ENCODE peak calls at places on chromosome 19, in eight cellular contexts. One of them, this sample, is unnamed.

GRCh38 chr19:12825259-12826131 is 8.9 kb downstream of the RTBDN start:
- DNase-seq in body of pancreas: no peak
- DNase-seq in cardiac fibroblast: peak; percentile 52
- DNase-seq in glutamatergic neuron: peak; percentile 81
- DNase-seq in neural crest cell: peak; percentile 68
- DNase-seq in progenitor cell of endocrine pancreas: peak; percentile 56
- DNase-seq in fibroblast of the aortic adventitia: no peak
- DNase-seq in lower leg skin: no peak
- DNase-seq in this sample: no peak

GRCh38 chr19:38199340-38199739 is 24.7 kb downstream of the DPF1 start:
- DNase-seq in body of pancreas: no peak
- DNase-seq in glutamatergic neuron: no peak
- DNase-seq in fibroblast of the aortic adventitia: no peak
- DNase-seq in neural crest cell: no peak
- DNase-seq in cardiac fibroblast: no peak
- DNase-seq in lower leg skin: no peak
- DNase-seq in progenitor cell of endocrine pancreas: no peak
- DNase-seq in this sample: no peak

GRCh38 chr19:14678199-14678598 is 3.6 kb upstream of the ADGRE3 start:
- DNase-seq in progenitor cell of endocrine pancreas: no peak
- DNase-seq in cardiac fibroblast: no peak
- DNase-seq in fibroblast of the aortic adventitia: no peak
- DNase-seq in neural crest cell: no peak
- DNase-seq in body of pancreas: no peak
- DNase-seq in lower leg skin: no peak
- DNase-seq in glutamatergic neuron: no peak
- DNase-seq in this sample: no peak

GRCh38 chr19:5680083-5680436 is 256 bp downstream of the MICOS13 start:
- DNase-seq in cardiac fibroblast: no peak
- DNase-seq in progenitor cell of endocrine pancreas: no peak
- DNase-seq in neural crest cell: no peak
- DNase-seq in body of pancreas: no peak
- DNase-seq in glutamatergic neuron: peak; percentile 51
- DNase-seq in lower leg skin: peak; percentile 92
- DNase-seq in fibroblast of the aortic adventitia: no peak
- DNase-seq in this sample: no peak

GRCh38 chr19:29287061-29287460 is 74.1 kb upstream of the UQCRFS1 start:
- DNase-seq in glutamatergic neuron: no peak
- DNase-seq in cardiac fibroblast: no peak
- DNase-seq in fibroblast of the aortic adventitia: no peak
- DNase-seq in body of pancreas: peak; percentile 43
- DNase-seq in neural crest cell: no peak
- DNase-seq in progenitor cell of endocrine pancreas: no peak
- DNase-seq in lower leg skin: peak; percentile 72
- DNase-seq in this sample: no peak

GRCh38 chr19:24101459-24102122 is 14.6 kb downstream of the ZNF254 start:
- DNase-seq in glutamatergic neuron: no peak
- DNase-seq in cardiac fibroblast: peak; percentile 23
- DNase-seq in neural crest cell: no peak
- DNase-seq in lower leg skin: no peak
- DNase-seq in body of pancreas: no peak
- DNase-seq in progenitor cell of endocrine pancreas: no peak
- DNase-seq in fibroblast of the aortic adventitia: no peak
- DNase-seq in this sample: no peak

GRCh38 chr19:48685583-48685982 is 10.2 kb upstream of the FUT2 start:
- DNase-seq in fibroblast of the aortic adventitia: no peak
- DNase-seq in lower leg skin: no peak
- DNase-seq in glutamatergic neuron: no peak
- DNase-seq in progenitor cell of endocrine pancreas: no peak
- DNase-seq in neural crest cell: no peak
- DNase-seq in body of pancreas: no peak
- DNase-seq in cardiac fibroblast: no peak
- DNase-seq in this sample: no peak

GRCh38 chr19:9597027-9597426 is 12.7 kb upstream of the ZNF121 start:
- DNase-seq in fibroblast of the aortic adventitia: peak; percentile 84
- DNase-seq in lower leg skin: no peak
- DNase-seq in body of pancreas: no peak
- DNase-seq in progenitor cell of endocrine pancreas: no peak
- DNase-seq in neural crest cell: no peak
- DNase-seq in glutamatergic neuron: no peak
- DNase-seq in cardiac fibroblast: peak; percentile 94
- DNase-seq in this sample: no peak

GRCh38 chr19:29510701-29511265 is 15.0 kb upstream of the VSTM2B start:
- DNase-seq in fibroblast of the aortic adventitia: no peak
- DNase-seq in body of pancreas: no peak
- DNase-seq in glutamatergic neuron: peak; percentile 5
- DNase-seq in neural crest cell: no peak
- DNase-seq in cardiac fibroblast: no peak
- DNase-seq in progenitor cell of endocrine pancreas: no peak
- DNase-seq in lower leg skin: no peak
- DNase-seq in this sample: peak; percentile 21

GRCh38 chr19:53991224-53992113 is at the start of gene CACNG6:
- DNase-seq in progenitor cell of endocrine pancreas: peak; percentile 62
- DNase-seq in lower leg skin: no peak
- DNase-seq in neural crest cell: peak; percentile 44
- DNase-seq in glutamatergic neuron: peak; percentile 54
- DNase-seq in fibroblast of the aortic adventitia: peak; percentile 49
- DNase-seq in body of pancreas: no peak
- DNase-seq in cardiac fibroblast: peak; percentile 41
- DNase-seq in this sample: no peak

GRCh38 chr19:3359850-3360493 is 6.4 kb upstream of the NFIC start:
- DNase-seq in fibroblast of the aortic adventitia: no peak
- DNase-seq in neural crest cell: no peak
- DNase-seq in progenitor cell of endocrine pancreas: no peak
- DNase-seq in body of pancreas: no peak
- DNase-seq in lower leg skin: no peak
- DNase-seq in cardiac fibroblast: no peak
- DNase-seq in glutamatergic neuron: no peak
- DNase-seq in this sample: no peak

GRCh38 chr19:30742981-30743380 is 370.8 kb downstream of the ZNF536 start:
- DNase-seq in lower leg skin: no peak
- DNase-seq in glutamatergic neuron: peak; percentile 61
- DNase-seq in neural crest cell: no peak
- DNase-seq in body of pancreas: no peak
- DNase-seq in cardiac fibroblast: no peak
- DNase-seq in progenitor cell of endocrine pancreas: no peak
- DNase-seq in fibroblast of the aortic adventitia: no peak
- DNase-seq in this sample: no peak

GRCh38 chr19:30924670-30925069 is 424.6 kb downstream of the TSHZ3 start:
- DNase-seq in fibroblast of the aortic adventitia: no peak
- DNase-seq in progenitor cell of endocrine pancreas: no peak
- DNase-seq in body of pancreas: no peak
- DNase-seq in glutamatergic neuron: no peak
- DNase-seq in lower leg skin: peak; percentile 60
- DNase-seq in neural crest cell: no peak
- DNase-seq in cardiac fibroblast: no peak
- DNase-seq in this sample: no peak

GRCh38 chr19:56119585-56119978 is 1.5 kb downstream of the ZNF787 start:
- DNase-seq in body of pancreas: peak; percentile 48
- DNase-seq in fibroblast of the aortic adventitia: peak; percentile 52
- DNase-seq in progenitor cell of endocrine pancreas: no peak
- DNase-seq in neural crest cell: no peak
- DNase-seq in cardiac fibroblast: peak; percentile 51
- DNase-seq in glutamatergic neuron: no peak
- DNase-seq in lower leg skin: peak; percentile 89
- DNase-seq in this sample: no peak

DNA sequence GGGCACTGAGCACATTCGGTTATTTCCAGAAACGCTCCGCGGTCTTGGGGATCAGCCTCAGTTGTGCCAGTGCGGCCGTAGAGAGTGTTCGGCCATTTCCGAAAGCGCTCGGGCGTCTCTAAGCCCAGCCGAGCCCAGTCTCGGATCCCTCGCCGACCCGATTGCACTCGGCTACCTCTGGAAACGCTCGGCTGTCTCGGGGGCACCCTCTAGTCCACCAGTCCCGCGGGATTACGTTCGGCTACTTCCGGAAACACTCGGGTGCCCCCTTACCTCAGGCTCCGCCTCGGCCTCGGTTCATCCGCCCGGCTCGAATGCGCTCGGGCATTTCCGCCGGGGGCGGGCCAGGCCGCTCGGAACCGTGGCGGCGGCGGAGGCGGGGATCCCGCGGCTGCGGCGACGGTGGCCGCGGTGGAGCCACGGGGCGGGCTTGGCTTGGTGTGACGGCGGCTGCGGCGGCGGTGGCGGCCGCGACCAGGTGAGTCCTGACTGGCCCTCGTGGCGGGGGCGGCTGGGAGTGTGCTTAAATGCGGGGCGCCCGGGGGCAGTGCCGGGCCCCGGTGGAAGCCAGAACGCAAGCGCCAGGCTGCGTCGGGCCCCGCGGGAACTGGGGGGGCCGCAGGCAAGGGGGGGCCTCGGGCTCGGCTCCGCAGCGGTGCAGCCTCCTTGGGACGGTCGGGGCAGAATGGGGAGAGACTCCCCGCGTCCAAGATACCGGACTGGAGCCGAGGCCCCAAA is at the start of gene PIK3R2:
- DNase-seq in fibroblast of the aortic adventitia: peak; percentile 99
- DNase-seq in progenitor cell of endocrine pancreas: peak; percentile 100
- DNase-seq in glutamatergic neuron: peak; percentile 100
- DNase-seq in neural crest cell: peak; percentile 100
- DNase-seq in cardiac fibroblast: peak; percentile 99
- DNase-seq in body of pancreas: peak; percentile 100
- DNase-seq in lower leg skin: peak; percentile 100
- DNase-seq in this sample: peak; percentile 100
- TF ChIP-seq CTCF in fibroblast of the aortic adventitia: no peak
- TF ChIP-seq CTCF in progenitor cell of endocrine pancreas: no peak
- TF ChIP-seq CTCF in glutamatergic neuron: no peak
- TF ChIP-seq CTCF in neural crest cell: no peak
- TF ChIP-seq CTCF in cardiac fibroblast: no peak
- TF ChIP-seq CTCF in body of pancreas: no peak
- TF ChIP-seq CTCF in lower leg skin: no peak
- TF ChIP-seq CTCF in this sample: peak; percentile 31

GRCh38 chr19:43765109-43765876 is 10.5 kb upstream of the SMG9 start:
- DNase-seq in neural crest cell: no peak
- DNase-seq in fibroblast of the aortic adventitia: peak; percentile 95
- DNase-seq in progenitor cell of endocrine pancreas: no peak
- DNase-seq in cardiac fibroblast: peak; percentile 97
- DNase-seq in lower leg skin: peak; percentile 93
- DNase-seq in body of pancreas: peak; percentile 58
- DNase-seq in glutamatergic neuron: no peak
- DNase-seq in this sample: no peak

GRCh38 chr19:43767316-43767715 is 12.6 kb upstream of the SMG9 start:
- DNase-seq in body of pancreas: no peak
- DNase-seq in lower leg skin: peak; percentile 82
- DNase-seq in neural crest cell: no peak
- DNase-seq in fibroblast of the aortic adventitia: no peak
- DNase-seq in progenitor cell of endocrine pancreas: no peak
- DNase-seq in cardiac fibroblast: no peak
- DNase-seq in glutamatergic neuron: no peak
- DNase-seq in this sample: no peak

GRCh38 chr19:43768273-43769050 is 12.3 kb downstream of the KCNN4 start:
- DNase-seq in lower leg skin: peak; percentile 81
- DNase-seq in progenitor cell of endocrine pancreas: no peak
- DNase-seq in body of pancreas: peak; percentile 62
- DNase-seq in fibroblast of the aortic adventitia: peak; percentile 28
- DNase-seq in cardiac fibroblast: no peak
- DNase-seq in glutamatergic neuron: no peak
- DNase-seq in neural crest cell: no peak
- DNase-seq in this sample: no peak

GRCh38 chr19:43767818-43768217 is 13.0 kb downstream of the KCNN4 start:
- DNase-seq in cardiac fibroblast: no peak
- DNase-seq in glutamatergic neuron: no peak
- DNase-seq in neural crest cell: no peak
- DNase-seq in progenitor cell of endocrine pancreas: no peak
- DNase-seq in fibroblast of the aortic adventitia: peak; percentile 34
- DNase-seq in body of pancreas: no peak
- DNase-seq in lower leg skin: no peak
- DNase-seq in this sample: no peak

DNA sequence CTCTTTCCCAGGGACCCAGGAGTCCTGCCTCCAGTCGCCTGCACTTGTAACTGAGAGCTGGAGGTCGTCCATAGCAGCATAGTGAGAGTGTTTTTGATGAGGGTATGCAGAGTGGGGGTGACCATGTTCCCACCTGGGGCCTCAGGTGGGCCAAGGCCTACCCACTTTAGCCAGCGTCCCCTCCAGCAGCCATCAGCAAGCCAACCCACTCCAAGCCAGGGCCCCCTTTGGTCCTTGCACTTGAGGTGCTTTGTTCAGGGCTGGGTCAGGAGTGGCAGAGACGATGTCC is 11.9 kb upstream of the SMG9 start:
- DNase-seq in fibroblast of the aortic adventitia: no peak
- DNase-seq in glutamatergic neuron: no peak
- DNase-seq in progenitor cell of endocrine pancreas: no peak
- DNase-seq in neural crest cell: no peak
- DNase-seq in cardiac fibroblast: no peak
- DNase-seq in body of pancreas: no peak
- DNase-seq in lower leg skin: no peak
- DNase-seq in this sample: no peak
- TF ChIP-seq CTCF in fibroblast of the aortic adventitia: no peak
- TF ChIP-seq CTCF in glutamatergic neuron: peak; percentile 49
- TF ChIP-seq CTCF in progenitor cell of endocrine pancreas: no peak
- TF ChIP-seq CTCF in neural crest cell: no peak
- TF ChIP-seq CTCF in cardiac fibroblast: no peak
- TF ChIP-seq CTCF in body of pancreas: no peak
- TF ChIP-seq CTCF in lower leg skin: no peak
- TF ChIP-seq CTCF in this sample: peak; percentile 1

DNA sequence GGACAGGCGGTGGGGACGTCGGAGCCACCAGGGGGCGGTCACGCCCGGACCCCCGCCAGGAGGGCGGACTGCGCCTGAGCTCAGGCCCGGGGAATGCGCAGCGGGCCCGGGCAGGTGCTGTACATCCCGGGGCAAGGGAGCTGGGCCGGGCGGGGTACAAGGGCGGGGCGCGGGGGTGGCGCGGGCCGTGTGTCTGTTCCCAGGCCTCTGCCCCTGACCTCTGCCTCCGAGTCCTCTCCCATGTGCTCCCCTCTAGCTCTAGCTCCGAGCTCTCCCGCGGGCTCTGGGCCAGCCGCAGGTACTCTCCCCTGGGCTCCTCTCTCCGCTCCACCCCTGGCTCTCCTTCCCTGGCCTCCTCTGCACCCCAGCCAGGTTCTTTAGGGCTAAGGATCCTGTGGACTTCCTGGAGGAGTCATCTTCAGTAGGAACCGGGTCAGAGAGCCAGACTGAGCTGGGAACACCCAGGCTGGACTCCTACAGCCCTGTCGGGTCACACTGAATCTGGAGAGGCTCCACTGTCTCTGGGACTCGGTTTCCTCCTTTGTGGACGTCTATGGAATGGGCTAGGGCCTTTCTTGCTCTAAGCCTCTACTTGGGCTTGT is 2.3 kb downstream of the PPP1R13L start:
- DNase-seq in cardiac fibroblast: peak; percentile 38
- DNase-seq in glutamatergic neuron: peak; percentile 78
- DNase-seq in lower leg skin: no peak
- DNase-seq in progenitor cell of endocrine pancreas: peak; percentile 62
- DNase-seq in body of pancreas: peak; percentile 69
- DNase-seq in neural crest cell: peak; percentile 59
- DNase-seq in fibroblast of the aortic adventitia: no peak
- DNase-seq in this sample: no peak
- TF ChIP-seq CTCF in cardiac fibroblast: no peak
- TF ChIP-seq CTCF in glutamatergic neuron: peak; percentile 85
- TF ChIP-seq CTCF in lower leg skin: no peak
- TF ChIP-seq CTCF in progenitor cell of endocrine pancreas: peak; percentile 83
- TF ChIP-seq CTCF in body of pancreas: peak; percentile 79
- TF ChIP-seq CTCF in neural crest cell: peak; percentile 78
- TF ChIP-seq CTCF in fibroblast of the aortic adventitia: peak; percentile 29
- TF ChIP-seq CTCF in this sample: peak; percentile 35

DNA sequence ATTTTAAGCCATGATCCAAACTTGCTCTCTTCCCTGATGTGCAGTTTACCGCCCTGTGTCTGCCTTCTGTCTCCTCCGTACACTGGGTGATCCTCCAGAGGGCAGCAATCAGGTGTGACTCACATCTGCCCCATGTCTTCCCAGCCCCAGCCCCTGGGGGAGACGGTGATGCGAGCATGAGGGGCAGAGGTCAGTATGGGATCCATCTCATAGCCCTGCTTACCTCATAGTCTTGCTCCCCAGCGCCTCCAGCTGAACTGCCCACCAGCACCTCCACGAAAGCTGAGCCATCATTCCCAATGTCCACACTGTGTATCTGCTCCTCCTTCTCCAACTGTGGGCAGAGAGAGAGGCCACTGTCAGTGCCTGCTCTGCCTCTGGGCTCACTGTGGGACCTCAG is 14.6 kb downstream of the XRCC1 start:
- DNase-seq in cardiac fibroblast: peak; percentile 60
- DNase-seq in glutamatergic neuron: peak; percentile 39
- DNase-seq in progenitor cell of endocrine pancreas: no peak
- DNase-seq in lower leg skin: no peak
- DNase-seq in fibroblast of the aortic adventitia: no peak
- DNase-seq in neural crest cell: no peak
- DNase-seq in body of pancreas: no peak
- DNase-seq in this sample: no peak
- TF ChIP-seq CTCF in cardiac fibroblast: peak; percentile 39
- TF ChIP-seq CTCF in glutamatergic neuron: no peak
- TF ChIP-seq CTCF in progenitor cell of endocrine pancreas: no peak
- TF ChIP-seq CTCF in lower leg skin: no peak
- TF ChIP-seq CTCF in fibroblast of the aortic adventitia: no peak
- TF ChIP-seq CTCF in neural crest cell: no peak
- TF ChIP-seq CTCF in body of pancreas: no peak
- TF ChIP-seq CTCF in this sample: no peak

This sample was measured in dorsolateral prefrontal cortex.